ENCODE peak calls at places on chromosome 11, in seven cellular contexts. One of them, this sample, is unnamed.

GRCh38 chr11:13818325-13818724 is 144.2 kb upstream of the SPON1 start:
- DNase-seq in IMR-90: no peak
- DNase-seq in B cell: no peak
- DNase-seq in neural crest cell: no peak
- DNase-seq in H1: no peak
- DNase-seq in lower lobe of right lung: no peak
- DNase-seq in pancreas: no peak
- DNase-seq in this sample: no peak

GRCh38 chr11:25860677-25861445 is 471.1 kb upstream of the ANO3 start:
- DNase-seq in IMR-90: peak
- DNase-seq in B cell: no peak
- DNase-seq in neural crest cell: no peak
- DNase-seq in H1: no peak
- DNase-seq in lower lobe of right lung: no peak
- DNase-seq in pancreas: no peak
- DNase-seq in this sample: no peak

GRCh38 chr11:106794058-106794457 is 224.2 kb downstream of the GUCY1A2 start:
- DNase-seq in IMR-90: no peak
- DNase-seq in B cell: no peak
- DNase-seq in neural crest cell: no peak
- DNase-seq in H1: no peak
- DNase-seq in lower lobe of right lung: no peak
- DNase-seq in pancreas: no peak
- DNase-seq in this sample: no peak

GRCh38 chr11:131498631-131499053 is 128.2 kb downstream of the NTM start:
- DNase-seq in IMR-90: no peak
- DNase-seq in B cell: no peak
- DNase-seq in neural crest cell: no peak
- DNase-seq in H1: no peak
- DNase-seq in lower lobe of right lung: no peak
- DNase-seq in pancreas: no peak
- DNase-seq in this sample: no peak

GRCh38 chr11:46711288-46711687 is 7.7 kb upstream of the F2 start:
- DNase-seq in IMR-90: peak
- DNase-seq in B cell: no peak
- DNase-seq in neural crest cell: no peak
- DNase-seq in H1: no peak
- DNase-seq in lower lobe of right lung: no peak
- DNase-seq in pancreas: no peak
- DNase-seq in this sample: no peak

GRCh38 chr11:78033040-78033439 is 10.0 kb upstream of the KCTD14 start:
- DNase-seq in IMR-90: no peak
- DNase-seq in B cell: no peak
- DNase-seq in neural crest cell: no peak
- DNase-seq in H1: no peak
- DNase-seq in lower lobe of right lung: no peak
- DNase-seq in pancreas: no peak
- DNase-seq in this sample: no peak

GRCh38 chr11:32430586-32431357 is 4.6 kb downstream of the WT1 start:
- DNase-seq in IMR-90: no peak
- DNase-seq in B cell: peak
- DNase-seq in neural crest cell: peak
- DNase-seq in H1: no peak
- DNase-seq in lower lobe of right lung: no peak
- DNase-seq in pancreas: no peak
- DNase-seq in this sample: peak

GRCh38 chr11:120510406-120511115 is 987 bp upstream of the GRIK4 start:
- DNase-seq in IMR-90: no peak
- DNase-seq in B cell: no peak
- DNase-seq in neural crest cell: no peak
- DNase-seq in H1: no peak
- DNase-seq in lower lobe of right lung: peak
- DNase-seq in pancreas: no peak
- DNase-seq in this sample: no peak

GRCh38 chr11:80330302-80330701 is 889.5 kb upstream of the TENM4 start:
- DNase-seq in IMR-90: peak
- DNase-seq in B cell: no peak
- DNase-seq in neural crest cell: no peak
- DNase-seq in H1: no peak
- DNase-seq in lower lobe of right lung: no peak
- DNase-seq in pancreas: no peak
- DNase-seq in this sample: no peak

GRCh38 chr11:59106363-59107336 is at the start of gene FAM111B:
- DNase-seq in IMR-90: peak
- DNase-seq in B cell: peak
- DNase-seq in neural crest cell: peak
- DNase-seq in H1: no peak
- DNase-seq in lower lobe of right lung: peak
- DNase-seq in pancreas: peak
- DNase-seq in this sample: peak

GRCh38 chr11:7548659-7549283 is 35.0 kb downstream of the PPFIBP2 start:
- DNase-seq in IMR-90: no peak
- DNase-seq in B cell: no peak
- DNase-seq in neural crest cell: no peak
- DNase-seq in H1: peak
- DNase-seq in lower lobe of right lung: no peak
- DNase-seq in pancreas: no peak
- DNase-seq in this sample: peak
- TF ChIP-seq CTCF in IMR-90: no peak
- TF ChIP-seq CTCF in B cell: peak
- TF ChIP-seq CTCF in neural crest cell: peak
- TF ChIP-seq CTCF in H1: peak
- TF ChIP-seq CTCF in lower lobe of right lung: peak
- TF ChIP-seq CTCF in pancreas: no peak
- TF ChIP-seq CTCF in this sample: peak

GRCh38 chr11:17386331-17387084 is 2.0 kb downstream of the KCNJ11 start:
- DNase-seq in IMR-90: peak
- DNase-seq in B cell: no peak
- DNase-seq in neural crest cell: peak
- DNase-seq in H1: peak
- DNase-seq in lower lobe of right lung: peak
- DNase-seq in pancreas: peak
- DNase-seq in this sample: peak
- TF ChIP-seq CTCF in IMR-90: peak
- TF ChIP-seq CTCF in B cell: peak
- TF ChIP-seq CTCF in neural crest cell: peak
- TF ChIP-seq CTCF in H1: peak
- TF ChIP-seq CTCF in lower lobe of right lung: peak
- TF ChIP-seq CTCF in pancreas: peak
- TF ChIP-seq CTCF in this sample: peak

GRCh38 chr11:34065505-34066203 is 14.1 kb downstream of the CAPRIN1 start:
- DNase-seq in IMR-90: peak
- DNase-seq in B cell: no peak
- DNase-seq in neural crest cell: no peak
- DNase-seq in H1: no peak
- DNase-seq in lower lobe of right lung: no peak
- DNase-seq in pancreas: no peak
- DNase-seq in this sample: no peak
- TF ChIP-seq CTCF in IMR-90: peak
- TF ChIP-seq CTCF in B cell: peak
- TF ChIP-seq CTCF in neural crest cell: peak
- TF ChIP-seq CTCF in H1: peak
- TF ChIP-seq CTCF in lower lobe of right lung: no peak
- TF ChIP-seq CTCF in pancreas: no peak
- TF ChIP-seq CTCF in this sample: no peak

DNA sequence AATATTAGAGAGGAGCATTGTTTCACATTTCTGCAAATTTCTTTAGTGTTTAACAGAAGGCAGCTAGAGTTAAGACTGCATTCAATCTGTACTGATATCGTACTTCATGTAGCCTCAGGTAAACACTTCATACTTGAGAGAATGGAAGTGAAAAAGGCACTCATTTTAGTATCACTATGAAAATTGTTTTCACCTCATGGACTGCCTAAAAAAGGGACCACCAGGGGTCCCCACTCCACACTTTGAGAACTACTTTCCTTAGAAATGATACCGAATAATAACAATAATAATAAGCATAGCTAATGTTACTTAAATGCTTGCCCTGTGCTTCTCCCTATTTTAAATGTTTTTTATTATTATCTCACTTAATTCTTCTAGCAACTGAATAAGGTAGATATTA is 95.1 kb downstream of the BLID start:
- DNase-seq in IMR-90: peak
- DNase-seq in B cell: no peak
- DNase-seq in neural crest cell: no peak
- DNase-seq in H1: no peak
- DNase-seq in lower lobe of right lung: no peak
- DNase-seq in pancreas: no peak
- DNase-seq in this sample: no peak
- TF ChIP-seq CTCF in IMR-90: peak
- TF ChIP-seq CTCF in B cell: no peak
- TF ChIP-seq CTCF in neural crest cell: peak
- TF ChIP-seq CTCF in H1: no peak
- TF ChIP-seq CTCF in lower lobe of right lung: no peak
- TF ChIP-seq CTCF in pancreas: no peak
- TF ChIP-seq CTCF in this sample: no peak

GRCh38 chr11:75350743-75351540 is 519 bp downstream of the ARRB1 start:
- DNase-seq in IMR-90: peak
- DNase-seq in B cell: peak
- DNase-seq in neural crest cell: no peak
- DNase-seq in H1: no peak
- DNase-seq in lower lobe of right lung: peak
- DNase-seq in pancreas: peak
- DNase-seq in this sample: no peak
- TF ChIP-seq CTCF in IMR-90: peak
- TF ChIP-seq CTCF in B cell: no peak
- TF ChIP-seq CTCF in neural crest cell: peak
- TF ChIP-seq CTCF in H1: no peak
- TF ChIP-seq CTCF in lower lobe of right lung: peak
- TF ChIP-seq CTCF in pancreas: no peak
- TF ChIP-seq CTCF in this sample: no peak